ENCODE peak calls at places on chromosomes 6 and 20, in seven cellular contexts. One of them, this sample, is unnamed.

GRCh38 chr20:44030394-44030793 is 115.7 kb downstream of the TOX2 start:
- DNase-seq in K562: no peak
- DNase-seq in HepG2: no peak
- DNase-seq in SK-N-SH: no peak
- DNase-seq in GM12892: no peak
- DNase-seq in GM12878: no peak
- DNase-seq in H1: no peak
- DNase-seq in this sample: no peak

GRCh38 chr20:64037498-64038213 is 1.7 kb downstream of the C20orf204 start:
- DNase-seq in GM12878: no peak
- DNase-seq in GM12892: no peak
- DNase-seq in HepG2: no peak
- DNase-seq in H1: no peak
- DNase-seq in SK-N-SH: no peak
- DNase-seq in K562: peak; percentile 61
- DNase-seq in this sample: no peak

GRCh38 chr6:167305796-167306195 is 14.7 kb downstream of the UNC93A start:
- DNase-seq in K562: no peak
- DNase-seq in SK-N-SH: no peak
- DNase-seq in HepG2: no peak
- DNase-seq in H1: no peak
- DNase-seq in GM12892: no peak
- DNase-seq in GM12878: no peak
- DNase-seq in this sample: no peak

GRCh38 chr20:12047838-12048432 is 130.2 kb downstream of the BTBD3 start:
- DNase-seq in GM12892: no peak
- DNase-seq in GM12878: no peak
- DNase-seq in HepG2: no peak
- DNase-seq in SK-N-SH: no peak
- DNase-seq in H1: no peak
- DNase-seq in K562: no peak
- DNase-seq in this sample: no peak

GRCh38 chr20:46031701-46032254 is 2.8 kb downstream of the SLC12A5 start:
- DNase-seq in H1: no peak
- DNase-seq in K562: no peak
- DNase-seq in GM12892: no peak
- DNase-seq in SK-N-SH: peak; percentile 91
- DNase-seq in HepG2: no peak
- DNase-seq in GM12878: no peak
- DNase-seq in this sample: no peak

GRCh38 chr6:80676386-80676785 is 569.9 kb downstream of the BCKDHB start:
- DNase-seq in K562: no peak
- DNase-seq in GM12892: no peak
- DNase-seq in H1: no peak
- DNase-seq in GM12878: no peak
- DNase-seq in HepG2: no peak
- DNase-seq in SK-N-SH: no peak
- DNase-seq in this sample: no peak

GRCh38 chr6:157513004-157513603 is 132.1 kb downstream of the ZDHHC14 start:
- DNase-seq in SK-N-SH: no peak
- DNase-seq in GM12878: no peak
- DNase-seq in H1: no peak
- DNase-seq in K562: no peak
- DNase-seq in HepG2: peak; percentile 74
- DNase-seq in GM12892: no peak
- DNase-seq in this sample: no peak

GRCh38 chr6:143726015-143726647 is 48.4 kb downstream of the PHACTR2 start:
- DNase-seq in H1: no peak
- DNase-seq in GM12878: no peak
- DNase-seq in GM12892: no peak
- DNase-seq in HepG2: no peak
- DNase-seq in SK-N-SH: no peak
- DNase-seq in K562: no peak
- DNase-seq in this sample: no peak

GRCh38 chr20:3180319-3180718 is 7.0 kb upstream of the LZTS3 start:
- DNase-seq in H1: no peak
- DNase-seq in K562: no peak
- DNase-seq in HepG2: no peak
- DNase-seq in GM12892: no peak
- DNase-seq in GM12878: no peak
- DNase-seq in SK-N-SH: no peak
- DNase-seq in this sample: no peak

GRCh38 chr20:38242848-38243449 is 17.6 kb downstream of the KIAA1755 start:
- DNase-seq in GM12878: no peak
- DNase-seq in K562: peak; percentile 71
- DNase-seq in H1: no peak
- DNase-seq in HepG2: peak; percentile 31
- DNase-seq in SK-N-SH: peak; percentile 47
- DNase-seq in GM12892: no peak
- DNase-seq in this sample: no peak

GRCh38 chr6:134774244-134774643 is 175.7 kb downstream of the ALDH8A1 start:
- DNase-seq in K562: no peak
- DNase-seq in GM12892: no peak
- DNase-seq in SK-N-SH: no peak
- DNase-seq in H1: no peak
- DNase-seq in GM12878: no peak
- DNase-seq in HepG2: no peak
- DNase-seq in this sample: no peak

GRCh38 chr20:18224968-18225568 is 63.3 kb upstream of the ZNF133 start:
- DNase-seq in HepG2: peak; percentile 26
- DNase-seq in SK-N-SH: peak; percentile 28
- DNase-seq in K562: no peak
- DNase-seq in GM12892: no peak
- DNase-seq in GM12878: no peak
- DNase-seq in H1: no peak
- DNase-seq in this sample: no peak

GRCh38 chr6:128507337-128508310 is 12.8 kb downstream of the PTPRK start:
- DNase-seq in SK-N-SH: no peak
- DNase-seq in HepG2: peak; percentile 99
- DNase-seq in GM12892: no peak
- DNase-seq in K562: no peak
- DNase-seq in H1: no peak
- DNase-seq in GM12878: no peak
- DNase-seq in this sample: no peak

GRCh38 chr6:84539122-84539856 is 225.1 kb downstream of the TBX18 start:
- DNase-seq in H1: no peak
- DNase-seq in GM12892: no peak
- DNase-seq in GM12878: no peak
- DNase-seq in SK-N-SH: no peak
- DNase-seq in HepG2: no peak
- DNase-seq in K562: no peak
- DNase-seq in this sample: no peak

GRCh38 chr6:143176090-143177021 is 115.7 kb downstream of the AIG1 start:
- DNase-seq in SK-N-SH: no peak
- DNase-seq in H1: no peak
- DNase-seq in HepG2: no peak
- DNase-seq in GM12892: no peak
- DNase-seq in GM12878: no peak
- DNase-seq in K562: no peak
- DNase-seq in this sample: no peak

GRCh38 chr6:17472653-17473183 is 79.3 kb downstream of the CAP2 start:
- DNase-seq in HepG2: no peak
- DNase-seq in SK-N-SH: peak; percentile 52
- DNase-seq in H1: no peak
- DNase-seq in K562: no peak
- DNase-seq in GM12892: no peak
- DNase-seq in GM12878: no peak
- DNase-seq in this sample: no peak

GRCh38 chr6:17469006-17469972 is 75.9 kb downstream of the CAP2 start:
- DNase-seq in SK-N-SH: no peak
- DNase-seq in K562: no peak
- DNase-seq in GM12878: no peak
- DNase-seq in H1: no peak
- DNase-seq in HepG2: no peak
- DNase-seq in GM12892: no peak
- DNase-seq in this sample: no peak

GRCh38 chr6:17470209-17470952 is 77.0 kb downstream of the CAP2 start:
- DNase-seq in GM12892: no peak
- DNase-seq in H1: no peak
- DNase-seq in SK-N-SH: no peak
- DNase-seq in K562: no peak
- DNase-seq in GM12878: no peak
- DNase-seq in HepG2: no peak
- DNase-seq in this sample: no peak

GRCh38 chr6:17473554-17473953 is 80.2 kb downstream of the CAP2 start:
- DNase-seq in GM12892: no peak
- DNase-seq in HepG2: no peak
- DNase-seq in K562: no peak
- DNase-seq in H1: no peak
- DNase-seq in SK-N-SH: no peak
- DNase-seq in GM12878: no peak
- DNase-seq in this sample: no peak

DNA sequence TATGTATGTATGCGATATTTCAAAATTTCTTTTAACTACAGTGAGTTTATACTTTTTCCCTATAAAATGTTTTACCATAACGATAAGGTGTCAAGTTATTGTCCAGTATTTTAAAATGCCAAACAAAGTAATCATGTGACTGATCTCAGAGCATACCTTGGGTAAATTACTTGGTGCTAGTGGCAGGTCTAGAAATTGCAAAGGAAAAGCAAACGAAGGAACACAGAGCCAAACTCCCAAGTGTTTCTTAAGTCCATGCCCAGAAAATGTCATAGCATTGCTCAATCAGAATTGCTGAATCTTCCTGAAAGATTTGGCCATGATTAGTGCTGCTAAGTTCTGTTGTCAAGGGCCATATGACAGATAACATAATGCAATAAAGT is 77.5 kb downstream of the CAP2 start:
- DNase-seq in K562: no peak
- DNase-seq in H1: no peak
- DNase-seq in GM12878: no peak
- DNase-seq in SK-N-SH: no peak
- DNase-seq in HepG2: no peak
- DNase-seq in GM12892: no peak
- DNase-seq in this sample: no peak
- TF ChIP-seq POLR2AphosphoS5 in K562: no peak
- TF ChIP-seq POLR2AphosphoS5 in H1: no peak
- TF ChIP-seq POLR2AphosphoS5 in GM12878: no peak
- TF ChIP-seq POLR2AphosphoS5 in SK-N-SH: no peak
- TF ChIP-seq POLR2AphosphoS5 in HepG2: no peak
- TF ChIP-seq POLR2AphosphoS5 in GM12892: no peak
- TF ChIP-seq POLR2AphosphoS5 in this sample: no peak

GRCh38 chr20:32965115-32965514 is 39.1 kb downstream of the SUN5 start:
- DNase-seq in K562: no peak
- DNase-seq in SK-N-SH: peak; percentile 8
- DNase-seq in GM12892: no peak
- DNase-seq in H1: no peak
- DNase-seq in HepG2: no peak
- DNase-seq in GM12878: no peak
- DNase-seq in this sample: no peak
- TF ChIP-seq TAF1 in K562: no peak
- TF ChIP-seq TAF1 in SK-N-SH: no peak
- TF ChIP-seq TAF1 in GM12892: no peak
- TF ChIP-seq TAF1 in H1: no peak
- TF ChIP-seq TAF1 in HepG2: no peak
- TF ChIP-seq TAF1 in GM12878: no peak
- TF ChIP-seq TAF1 in this sample: no peak

DNA sequence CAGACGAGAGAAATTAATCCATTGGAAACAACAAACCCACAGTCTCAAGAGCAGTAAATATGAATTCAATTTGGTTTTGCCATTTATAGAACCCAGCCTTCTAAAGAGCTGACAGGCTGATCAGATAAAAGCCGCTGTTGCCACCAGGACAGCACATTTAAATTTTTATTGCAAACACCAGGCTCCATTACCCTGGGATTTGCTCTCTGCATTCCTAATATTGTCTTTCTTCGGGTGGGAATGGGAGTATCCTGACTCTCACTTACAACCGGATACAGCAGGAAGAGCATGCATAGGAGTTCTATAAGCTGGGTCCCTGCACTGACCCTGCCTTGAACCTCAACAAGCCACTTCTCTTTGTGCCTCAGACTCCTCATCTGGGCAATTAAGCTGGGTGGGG is 142.9 kb downstream of the LRFN2 start:
- DNase-seq in HepG2: no peak
- DNase-seq in H1: no peak
- DNase-seq in GM12878: no peak
- DNase-seq in SK-N-SH: peak; percentile 57
- DNase-seq in K562: no peak
- DNase-seq in GM12892: no peak
- DNase-seq in this sample: no peak
- TF ChIP-seq POLR2AphosphoS5 in HepG2: no peak
- TF ChIP-seq POLR2AphosphoS5 in H1: no peak
- TF ChIP-seq POLR2AphosphoS5 in GM12878: no peak
- TF ChIP-seq POLR2AphosphoS5 in SK-N-SH: no peak
- TF ChIP-seq POLR2AphosphoS5 in K562: no peak
- TF ChIP-seq POLR2AphosphoS5 in GM12892: no peak
- TF ChIP-seq POLR2AphosphoS5 in this sample: no peak

GRCh38 chr6:36683656-36684446 is 5.3 kb downstream of the CDKN1A start:
- DNase-seq in H1: no peak
- DNase-seq in GM12878: no peak
- DNase-seq in SK-N-SH: no peak
- DNase-seq in GM12892: no peak
- DNase-seq in K562: no peak
- DNase-seq in HepG2: peak; percentile 83
- DNase-seq in this sample: no peak

GRCh38 chr6:36683145-36683655 is 4.7 kb downstream of the CDKN1A start:
- DNase-seq in H1: no peak
- DNase-seq in GM12878: no peak
- DNase-seq in SK-N-SH: no peak
- DNase-seq in GM12892: no peak
- DNase-seq in HepG2: no peak
- DNase-seq in K562: no peak
- DNase-seq in this sample: no peak

GRCh38 chr6:36685198-36685919 is 6.8 kb downstream of the CDKN1A start:
- DNase-seq in SK-N-SH: no peak
- DNase-seq in HepG2: no peak
- DNase-seq in K562: no peak
- DNase-seq in GM12878: no peak
- DNase-seq in H1: no peak
- DNase-seq in GM12892: no peak
- DNase-seq in this sample: no peak

GRCh38 chr6:36684447-36684812 is 5.9 kb downstream of the CDKN1A start:
- DNase-seq in H1: no peak
- DNase-seq in K562: no peak
- DNase-seq in GM12892: no peak
- DNase-seq in SK-N-SH: no peak
- DNase-seq in HepG2: no peak
- DNase-seq in GM12878: no peak
- DNase-seq in this sample: no peak

DNA sequence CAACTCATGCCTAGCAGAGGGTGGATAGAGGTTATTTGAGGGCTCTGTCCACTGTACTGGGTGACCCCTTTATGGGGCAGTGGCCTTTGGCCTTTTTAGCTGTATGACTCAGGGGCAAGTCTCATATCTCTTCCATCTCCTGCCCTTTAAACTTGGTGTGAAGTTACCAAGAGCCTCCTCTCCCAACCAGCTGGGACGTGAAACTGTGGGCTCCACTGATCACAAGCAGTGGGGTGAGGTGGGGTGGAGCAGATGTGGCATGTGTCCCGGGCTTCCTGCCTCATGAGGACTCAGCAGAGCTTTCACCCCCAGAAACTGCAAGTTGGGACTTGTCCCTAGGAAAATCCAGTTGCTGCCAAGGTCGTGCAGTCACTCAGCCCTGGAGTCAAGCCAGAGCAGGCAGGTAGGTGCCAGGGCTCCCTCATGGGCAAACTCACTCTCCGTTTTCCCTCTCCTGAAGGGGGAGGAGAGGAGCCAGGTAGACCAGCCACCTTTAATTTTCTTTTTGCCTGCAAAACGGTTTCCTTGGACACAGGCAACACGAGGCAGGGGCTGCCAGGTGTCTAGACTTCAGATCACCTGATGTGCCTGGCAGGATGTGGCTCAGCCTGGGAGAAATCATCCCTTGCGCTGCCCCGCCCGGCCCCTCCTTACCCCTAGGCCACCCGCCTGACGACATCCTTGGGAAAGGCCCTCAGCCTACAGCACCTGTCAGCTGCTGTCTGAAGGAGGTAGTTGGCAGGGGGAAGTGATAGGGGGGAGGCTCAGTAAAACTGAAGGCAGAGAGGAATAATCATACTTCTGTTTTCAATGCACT is 4.0 kb downstream of the CDKN1A start:
- DNase-seq in K562: no peak
- DNase-seq in SK-N-SH: no peak
- DNase-seq in H1: no peak
- DNase-seq in GM12892: no peak
- DNase-seq in HepG2: peak; percentile 59
- DNase-seq in GM12878: no peak
- DNase-seq in this sample: no peak
- TF ChIP-seq TAF1 in K562: no peak
- TF ChIP-seq TAF1 in SK-N-SH: no peak
- TF ChIP-seq TAF1 in H1: no peak
- TF ChIP-seq TAF1 in GM12892: no peak
- TF ChIP-seq TAF1 in HepG2: no peak
- TF ChIP-seq TAF1 in GM12878: no peak
- TF ChIP-seq TAF1 in this sample: no peak